ENCODE peak calls at places on chromosomes 4 and X, in four cellular contexts. T is lung microvascular endothelial cell, G is T-helper 2 cell, L is NCI-H2081. V is an unnamed sample.
A peak's percentile ranks its signal among the peaks of the same experiment; 100 is the strongest.

GRCh38 chr4:112378858-112379257 is 81.7 kb downstream of the ALPK1 start:
- DNase-seq in T (no peak), G (no peak), L (no peak), V (no peak)

GRCh38 chr4:182578402-182578801 is 335.2 kb downstream of the TENM3 start:
- DNase-seq in L (no peak), G (no peak), T (peak; percentile 78), V (no peak)

GRCh38 chrX:134533352-134533751 is 73.4 kb downstream of the HPRT1 start:
- DNase-seq in G (no peak), T (no peak), L (no peak), V (no peak)

GRCh38 chr4:78864405-78865024 is 74.7 kb downstream of the PAQR3 start:
- DNase-seq in T (peak; percentile 85), L (peak; percentile 50), G (peak; percentile 77), V (no peak)

GRCh38 chr4:177699365-177700213 is 257.4 kb upstream of the AGA start:
- DNase-seq in G (no peak), T (no peak), L (no peak), V (no peak)

GRCh38 chr4:102533916-102534315 is 32.8 kb downstream of the NFKB1 start:
- DNase-seq in G (no peak), T (no peak), L (peak; percentile 11), V (no peak)

GRCh38 chr4:178174756-178175155 is 732.5 kb upstream of the AGA start:
- DNase-seq in L (no peak), T (no peak), G (no peak), V (no peak)

GRCh38 chrX:17689971-17690409 is 47.3 kb upstream of the SCML1 start:
- DNase-seq in T (peak; percentile 68), L (peak; percentile 70), G (peak; percentile 37), V (peak; percentile 24)

GRCh38 chr4:86367577-86367976 is 7.7 kb upstream of the MAPK10 start:
- DNase-seq in L (no peak), G (no peak), T (no peak), V (no peak)

GRCh38 chr4:106136777-106137331 is 179.2 kb downstream of the TBCK start:
- DNase-seq in G (peak; percentile 34), T (no peak), L (no peak), V (no peak)

GRCh38 chr4:48798117-48798516 is 18.0 kb upstream of the FRYL start:
- DNase-seq in T (no peak), G (no peak), L (no peak), V (no peak)

GRCh38 chrX:13452283-13452682 is 117.1 kb upstream of the EGFL6 start:
- DNase-seq in G (no peak), L (no peak), T (no peak), V (no peak)

GRCh38 chr4:26319467-26320158 is 1.2 kb upstream of the RBPJ start:
- DNase-seq in G (peak; percentile 100), T (peak; percentile 100), L (peak; percentile 100), V (peak; percentile 93)

GRCh38 chr4:74104145-74104544 is 5.2 kb upstream of the CXCL2 start:
- DNase-seq in G (no peak), L (no peak), T (no peak), V (no peak)

GRCh38 chr4:24372341-24372740 is 212.0 kb downstream of the DHX15 start:
- DNase-seq in T (no peak), L (no peak), G (no peak), V (no peak)

GRCh38 chr4:183030823-183031222 is 68.2 kb upstream of the WWC2 start:
- DNase-seq in T (no peak), G (no peak), L (no peak), V (no peak)

GRCh38 chr4:47213971-47214370 is 182.6 kb downstream of the GABRB1 start:
- DNase-seq in T (peak; percentile 40), G (no peak), L (no peak), V (no peak)

GRCh38 chrX:129144172-129145038 is 378.9 kb downstream of the SMARCA1 start:
- DNase-seq in G (no peak), T (no peak), L (no peak), V (no peak)

GRCh38 chr4:186351672-186352194 is 85.7 kb downstream of the F11 start:
- DNase-seq in L (peak; percentile 51), T (no peak), G (no peak), V (no peak)

GRCh38 chrX:16992411-16992810 is 46.0 kb downstream of the REPS2 start:
- DNase-seq in T (no peak), L (no peak), G (no peak), V (no peak)

GRCh38 chrX:69616520-69617203 is 749 bp downstream of the EDA start:
- DNase-seq in L (no peak), T (no peak), G (peak; percentile 2), V (no peak)

GRCh38 chrX:40866878-40867277 is 131.5 kb upstream of the MED14 start:
- DNase-seq in L (no peak), G (no peak), T (peak; percentile 14), V (no peak)

GRCh38 chrX:136159615-136160025 is 12.3 kb downstream of the FHL1 start:
- DNase-seq in T (no peak), L (no peak), G (no peak), V (no peak)

GRCh38 chrX:53656845-53657244 is 29.7 kb downstream of the HUWE1 start:
- DNase-seq in G (no peak), T (no peak), L (no peak), V (no peak)

GRCh38 chr4:128863314-128864075 is 54.0 kb downstream of the JADE1 start:
- DNase-seq in T (peak; percentile 84), L (peak; percentile 62), G (peak; percentile 63), V (peak; percentile 55)

GRCh38 chrX:12965390-12965940 is 9.4 kb upstream of the TMSB4X start:
- DNase-seq in G (no peak), L (no peak), T (peak; percentile 35), V (no peak)

GRCh38 chr4:37601527-37601926 is 84.6 kb downstream of the RELL1 start:
- DNase-seq in T (peak; percentile 30), L (no peak), G (peak; percentile 18), V (no peak)

GRCh38 chr4:114263233-114263632 is 283.8 kb upstream of the ARSJ start:
- DNase-seq in L (no peak), T (peak; percentile 50), G (no peak), V (no peak)

GRCh38 chr4:124890522-124890921 is 178.0 kb upstream of the ANKRD50 start:
- DNase-seq in T (peak; percentile 6), G (no peak), L (no peak), V (no peak)

GRCh38 chrX:68947882-68948605 is 119.2 kb downstream of the EFNB1 start:
- DNase-seq in T (no peak), L (no peak), G (no peak), V (no peak)

GRCh38 chrX:41377624-41378023 is 43.7 kb downstream of the DDX3X start:
- DNase-seq in G (no peak), T (no peak), L (no peak), V (no peak)

GRCh38 chr4:87961993-87962791 is 13.3 kb upstream of the SPP1 start:
- DNase-seq in L (no peak), T (peak; percentile 43), G (no peak), V (no peak)

GRCh38 chrX:44915361-44915868 is 42.4 kb downstream of the KDM6A start:
- DNase-seq in G (no peak), L (no peak), T (no peak), V (no peak)

GRCh38 chrX:132774312-132774711 is 184.1 kb downstream of the HS6ST2 start:
- DNase-seq in T (no peak), G (no peak), L (no peak), V (no peak)

GRCh38 chr4:80045831-80046230 is 27.2 kb downstream of the ANTXR2 start:
- DNase-seq in T (no peak), L (no peak), G (no peak), V (no peak)

GRCh38 chr4:7632971-7633370 is 198.2 kb upstream of the PSAPL1 start:
- DNase-seq in L (no peak), T (no peak), G (no peak), V (no peak)

GRCh38 chrX:150365953-150366911 is 3.1 kb downstream of the MAMLD1 start:
- DNase-seq in T (peak; percentile 37), G (no peak), L (no peak), V (no peak)

GRCh38 chr4:109548655-109549054 is 11.4 kb upstream of the MCUB start:
- DNase-seq in G (no peak), L (no peak), T (peak; percentile 98), V (no peak)

GRCh38 chr4:36281384-36282106 is at the start of gene DTHD1:
- DNase-seq in T (no peak), G (peak; percentile 33), L (no peak), V (no peak)

GRCh38 chr4:74095482-74095881 is 3.5 kb downstream of the CXCL2 start:
- DNase-seq in T (no peak), G (no peak), L (no peak), V (no peak)